ENCODE peak calls at places on chromosomes 13 and 19, in four cellular contexts. T is HCT116, I is NCI-H146, A is T-helper 9 cell. W is an unnamed sample.

GRCh38 chr13:52361225-52361624 is 44.7 kb downstream of the THSD1 start:
- DNase-seq in T (no peak), I (no peak), A (no peak), W (no peak)

GRCh38 chr13:91805605-91806004 is 407.2 kb downstream of the GPC5 start:
- DNase-seq in T (no peak), I (no peak), A (no peak), W (no peak)

GRCh38 chr13:23670793-23671192 is 100.6 kb downstream of the TNFRSF19 start:
- DNase-seq in T (no peak), I (no peak), A (no peak), W (no peak)

GRCh38 chr13:85665286-85665685 is 133.9 kb downstream of the SLITRK6 start:
- DNase-seq in T (no peak), I (peak; percentile 75), A (no peak), W (peak; percentile 25)

GRCh38 chr19:5074418-5074817 is 105.5 kb downstream of the KDM4B start:
- DNase-seq in T (no peak), I (no peak), A (no peak), W (no peak)

GRCh38 chr13:44004881-44005280 is 125.2 kb downstream of the LACC1 start:
- DNase-seq in T (no peak), I (no peak), A (no peak), W (no peak)

GRCh38 chr19:9149976-9150375 is 9.8 kb downstream of the ZNF317 start:
- DNase-seq in T (no peak), I (no peak), A (no peak), W (no peak)

GRCh38 chr19:29855087-29855486 is 43.3 kb downstream of the CCNE1 start:
- DNase-seq in T (no peak), I (no peak), A (no peak), W (no peak)

GRCh38 chr19:55549500-55550320 is 4.4 kb upstream of the SBK3 start:
- DNase-seq in T (peak; percentile 34), I (peak; percentile 86), A (no peak), W (peak; percentile 88)

GRCh38 chr13:59700281-59700680 is 463.4 kb downstream of the DIAPH3 start:
- DNase-seq in T (no peak), I (peak; percentile 60), A (no peak), W (no peak)

GRCh38 chr19:10501971-10502523 is 1.1 kb downstream of the KEAP1 start:
- DNase-seq in T (no peak), I (peak; percentile 67), A (no peak), W (peak; percentile 65)

GRCh38 chr13:98396071-98396710 is 180.7 kb downstream of the STK24 start:
- DNase-seq in T (no peak), I (no peak), A (no peak), W (no peak)

GRCh38 chr13:43994999-43995859 is 115.5 kb downstream of the LACC1 start:
- DNase-seq in T (no peak), I (no peak), A (no peak), W (no peak)

GRCh38 chr19:42394751-42395150 is 4.7 kb upstream of the CNFN start:
- DNase-seq in T (no peak), I (no peak), A (no peak), W (peak; percentile 55)

GRCh38 chr19:38337360-38337653 is 1.7 kb downstream of the CATSPERG start:
- DNase-seq in T (no peak), I (no peak), A (no peak), W (no peak)

GRCh38 chr13:19159761-19160420 is 21.7 kb downstream of the TUBA3C start:
- DNase-seq in T (no peak), I (no peak), A (no peak), W (no peak)

GRCh38 chr13:55714120-55714519 is 1426.6 kb upstream of the PRR20A start:
- DNase-seq in T (no peak), I (no peak), A (no peak), W (no peak)

GRCh38 chr19:35932291-35932936 is 3.8 kb upstream of the LRFN3 start:
- DNase-seq in T (no peak), I (peak; percentile 39), A (no peak), W (no peak)

GRCh38 chr13:31092631-31093030 is 69.1 kb downstream of the HSPH1 start:
- DNase-seq in T (no peak), I (no peak), A (no peak), W (no peak)

GRCh38 chr13:31878955-31879354 is 139.6 kb downstream of the RXFP2 start:
- DNase-seq in T (no peak), I (no peak), A (no peak), W (no peak)

GRCh38 chr19:54305141-54305540 is 7.8 kb downstream of the LILRA5 start:
- DNase-seq in T (no peak), I (no peak), A (no peak), W (no peak)

GRCh38 chr13:110443633-110444225 is 117.8 kb downstream of the RAB20 start:
- DNase-seq in T (no peak), I (no peak), A (no peak), W (no peak)

GRCh38 chr19:13154911-13155471 is 4.8 kb downstream of the IER2 start:
- DNase-seq in T (peak; percentile 91), I (peak; percentile 79), A (peak; percentile 65), W (no peak)

GRCh38 chr13:23427342-23428182 is 5.9 kb downstream of the SACS start:
- DNase-seq in T (no peak), I (no peak), A (no peak), W (peak; percentile 79)

GRCh38 chr13:48533986-48534600 is 1.2 kb upstream of the RCBTB2 start:
- DNase-seq in T (no peak), I (no peak), A (no peak), W (no peak)

GRCh38 chr19:2546128-2547032 is 70.5 kb downstream of the GADD45B start:
- DNase-seq in T (no peak), I (no peak), A (no peak), W (no peak)

GRCh38 chr13:94329754-94330551 is 149.5 kb downstream of the DCT start:
- DNase-seq in T (no peak), I (no peak), A (no peak), W (peak; percentile 48)

W was measured in A549.